ENCODE peak calls at places on chromosomes 6 and 20, in five cellular contexts. P, N, G, Y and B are unnamed samples.
A peak's percentile ranks its signal among the peaks of the same experiment; 100 is the strongest.

GRCh38 chr20:45337367-45338120 is 10.7 kb downstream of the SDC4 start:
- DNase-seq in Y (no peak), G (peak; percentile 91), P (no peak), N (peak; percentile 56), B (peak; percentile 77)

GRCh38 chr6:87925373-87926060 is 122.1 kb upstream of the SPACA1 start:
- DNase-seq in P (no peak), Y (no peak), G (no peak), N (peak; percentile 28), B (no peak)

GRCh38 chr6:139713911-139714527 is 339.6 kb upstream of the CITED2 start:
- DNase-seq in G (no peak), P (no peak), Y (peak; percentile 30), N (no peak), B (peak; percentile 12)

GRCh38 chr6:109892451-109893435 is 85.4 kb upstream of the GPR6 start:
- DNase-seq in Y (peak; percentile 31), N (peak; percentile 77), P (no peak), G (no peak), B (peak; percentile 59)

GRCh38 chr6:135920689-135921088 is 69.2 kb downstream of the PDE7B start:
- DNase-seq in G (no peak), Y (no peak), N (no peak), P (no peak), B (no peak)

GRCh38 chr20:46605978-46606816 is 45.1 kb downstream of the SLC13A3 start:
- DNase-seq in N (no peak), P (no peak), Y (no peak), G (no peak), B (no peak)

GRCh38 chr20:58976095-58976730 is 4.8 kb upstream of the NELFCD start:
- DNase-seq in N (no peak), Y (no peak), P (no peak), G (no peak), B (no peak)

GRCh38 chr20:46642944-46643343 is 8.3 kb downstream of the SLC13A3 start:
- DNase-seq in Y (no peak), P (no peak), G (no peak), N (no peak), B (no peak)

GRCh38 chr20:50133041-50133440 is 20.1 kb upstream of the UBE2V1 start:
- DNase-seq in N (no peak), Y (no peak), G (no peak), P (no peak), B (no peak)

GRCh38 chr6:131368077-131368911 is 204.7 kb upstream of the ARG1 start:
- DNase-seq in P (no peak), N (peak; percentile 80), Y (no peak), G (peak; percentile 77), B (peak; percentile 28)

GRCh38 chr6:108406943-108407342 is 112.1 kb downstream of the AFG1L start:
- DNase-seq in Y (no peak), N (no peak), G (no peak), P (no peak), B (peak; percentile 7)

GRCh38 chr20:32516985-32517873 is 67.9 kb downstream of the NOL4L start:
- DNase-seq in Y (no peak), P (no peak), G (peak; percentile 33), N (no peak), B (no peak)

GRCh38 chr6:136654086-136654485 is 103.9 kb upstream of the MAP7 start:
- DNase-seq in G (no peak), N (no peak), Y (no peak), P (no peak), B (no peak)

GRCh38 chr6:31144970-31145340 is 6.1 kb upstream of the PSORS1C2 start:
- DNase-seq in Y (no peak), G (no peak), N (no peak), P (no peak), B (no peak)

GRCh38 chr6:137817219-137817618 is 49.8 kb upstream of the TNFAIP3 start:
- DNase-seq in P (no peak), N (no peak), Y (no peak), G (no peak), B (no peak)

GRCh38 chr20:4666001-4666470 is 55.7 kb upstream of the PRND start:
- DNase-seq in Y (no peak), P (peak; percentile 92), N (no peak), G (peak; percentile 42), B (no peak)

GRCh38 chr20:40685349-40685748 is 3.7 kb downstream of the MAFB start:
- DNase-seq in Y (no peak), P (no peak), N (no peak), G (no peak), B (no peak)

GRCh38 chr6:24879351-24879750 is 56.4 kb downstream of the RIPOR2 start:
- DNase-seq in Y (no peak), P (no peak), G (no peak), N (no peak), B (no peak)

GRCh38 chr20:33647603-33648395 is 14.3 kb upstream of the C20orf144 start:
- DNase-seq in P (no peak), G (peak; percentile 55), N (peak; percentile 59), Y (no peak), B (no peak)

GRCh38 chr6:12748411-12748810 is 31.8 kb downstream of the PHACTR1 start:
- DNase-seq in N (no peak), P (no peak), Y (no peak), G (no peak), B (no peak)

GRCh38 chr6:148459228-148459627 is 116.6 kb downstream of the SASH1 start:
- DNase-seq in Y (no peak), N (no peak), G (no peak), P (no peak), B (no peak)

GRCh38 chr6:85015396-85015990 is 251.1 kb upstream of the TBX18 start:
- DNase-seq in G (peak; percentile 86), Y (peak; percentile 61), P (peak; percentile 41), N (peak; percentile 31), B (peak; percentile 82)

GRCh38 chr6:40733290-40733689 is 146.1 kb upstream of the LRFN2 start:
- DNase-seq in N (no peak), Y (peak; percentile 28), P (no peak), G (no peak), B (no peak)

GRCh38 chr6:121436966-121437756 is 1.7 kb downstream of the GJA1 start:
- DNase-seq in Y (peak; percentile 46), P (peak; percentile 69), G (peak; percentile 68), N (no peak), B (peak; percentile 64)

GRCh38 chr6:169619650-169620049 is 82.2 kb downstream of the WDR27 start:
- DNase-seq in N (no peak), Y (peak; percentile 31), P (no peak), G (no peak), B (no peak)

GRCh38 chr20:35984382-35984781 is 16.0 kb downstream of the CNBD2 start:
- DNase-seq in Y (no peak), G (no peak), N (no peak), P (no peak), B (no peak)

GRCh38 chr6:130708338-130708737 is 118.9 kb upstream of the SMLR1 start:
- DNase-seq in G (no peak), Y (no peak), P (no peak), N (no peak), B (peak; percentile 39)

GRCh38 chr6:21137708-21138358 is 455.7 kb upstream of the SOX4 start:
- DNase-seq in P (no peak), G (peak; percentile 37), N (no peak), Y (no peak), B (no peak)

GRCh38 chr20:50870572-50871161 is 60.6 kb downstream of the ADNP start:
- DNase-seq in N (no peak), G (peak; percentile 33), P (no peak), Y (no peak), B (peak; percentile 77)

GRCh38 chr6:137919512-137919823 is 52.4 kb downstream of the TNFAIP3 start:
- DNase-seq in G (no peak), P (no peak), Y (no peak), N (no peak), B (no peak)

GRCh38 chr6:90177544-90178293 is 118.9 kb downstream of the BACH2 start:
- DNase-seq in Y (no peak), G (no peak), N (no peak), P (no peak), B (no peak)

GRCh38 chr6:111791415-111791814 is 81.8 kb downstream of the FYN start:
- DNase-seq in Y (no peak), P (no peak), N (no peak), G (peak; percentile 50), B (no peak)

DNA sequence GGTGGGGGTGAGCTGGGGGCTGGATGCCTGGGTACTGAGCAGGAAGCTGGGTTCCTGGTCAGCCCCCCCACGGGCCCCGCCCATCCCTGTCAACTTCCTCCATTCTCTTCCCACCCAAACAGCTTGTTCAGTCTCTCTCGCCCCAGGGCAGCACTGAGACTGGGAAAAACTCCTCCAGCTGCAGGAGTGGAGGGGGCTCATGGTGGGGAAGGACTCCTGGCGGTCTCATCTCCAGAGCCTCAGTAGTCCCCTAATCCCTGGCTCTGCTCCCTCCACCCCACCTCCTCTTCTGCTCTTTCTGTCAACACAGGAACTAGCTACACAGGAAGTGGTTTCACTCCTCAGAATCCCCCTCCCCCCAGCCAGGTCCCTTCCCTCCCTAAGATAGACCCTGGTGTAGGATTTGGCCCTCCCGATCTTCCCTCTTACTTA is at the start of gene GPSM3:
- DNase-seq in N (peak; percentile 54), P (peak; percentile 91), G (peak; percentile 55), Y (no peak), B (no peak)
- H3K4me3 ChIP-seq in N (peak within 1 kb of the TSS; percentile 31), P (peak within 1 kb of the TSS; percentile 65), G (peak within 1 kb of the TSS; percentile 14), Y (no peak within 1 kb of the TSS), B (no peak within 1 kb of the TSS)

DNA sequence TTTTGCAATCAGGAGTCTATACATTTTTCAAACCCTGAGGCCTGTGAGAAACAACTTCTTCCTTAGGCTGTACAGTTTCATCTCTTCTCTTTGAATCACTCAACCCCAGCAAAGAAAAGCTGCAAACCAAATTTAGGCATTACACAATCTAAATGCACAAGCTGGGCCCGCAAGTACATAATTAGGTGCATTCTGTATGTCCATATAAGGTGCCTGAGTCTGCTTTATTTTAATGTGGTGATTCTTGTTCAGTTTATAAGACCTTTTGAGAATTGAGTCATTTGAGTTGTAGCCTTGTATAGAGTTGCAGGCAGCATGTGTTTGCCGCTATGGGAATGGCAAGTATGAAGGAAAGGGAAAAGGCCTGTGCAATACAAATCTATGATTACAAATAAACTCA is 709.6 kb upstream of the MARCKS start:
- DNase-seq in G (no peak), P (no peak), N (no peak), Y (no peak), B (no peak)
- H3K4me3 ChIP-seq in G (no peak overlapping the region), P (no peak overlapping the region), N (no peak overlapping the region), Y (no peak overlapping the region), B (no peak overlapping the region)

DNA sequence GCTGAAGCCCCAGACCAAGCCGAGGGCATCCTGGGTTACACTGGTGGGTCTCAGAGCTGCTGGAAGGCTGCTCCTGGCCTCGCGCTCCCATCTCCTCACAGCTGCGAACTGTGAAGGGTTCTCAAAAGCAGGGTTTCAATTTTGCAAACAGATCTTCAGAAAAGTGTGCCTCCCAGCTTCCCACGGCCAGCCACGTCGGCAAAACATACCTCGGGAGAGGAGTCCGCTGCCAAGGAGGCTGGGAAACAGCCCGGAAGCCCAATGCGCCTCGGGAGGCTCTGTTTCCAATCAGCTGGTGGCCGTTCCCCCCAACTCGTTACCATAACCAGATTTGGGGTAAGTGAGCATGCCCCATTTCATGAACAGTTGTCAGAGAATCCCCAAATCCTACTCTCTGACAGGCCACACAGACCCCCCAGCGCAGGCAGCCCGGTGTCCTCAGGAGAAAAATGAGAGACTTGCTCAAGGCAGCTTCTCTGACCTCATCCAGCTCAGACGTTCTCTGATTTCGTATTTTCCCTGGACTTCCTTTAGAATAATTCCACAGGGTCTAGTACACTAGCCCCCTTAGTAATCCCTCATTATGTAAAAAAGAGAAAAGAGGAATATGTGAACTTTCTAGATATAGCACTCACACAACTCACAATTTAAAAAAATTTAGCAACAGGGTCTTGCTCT is 98.4 kb downstream of the SNX5 start:
- DNase-seq in G (peak; percentile 63), P (no peak), Y (no peak), N (no peak), B (no peak)
- H3K4me3 ChIP-seq in G (no peak overlapping the region), P (no peak overlapping the region), Y (no peak overlapping the region), N (peak overlapping the region; percentile 15), B (no peak overlapping the region)

GRCh38 chr6:10528170-10528981 is 7.2 kb downstream of the GCNT2 start:
- DNase-seq in G (no peak), Y (peak; percentile 63), N (peak; percentile 74), P (peak; percentile 79), B (peak; percentile 70)
- H3K4me3 ChIP-seq in G (no peak overlapping the region), Y (peak overlapping the region; percentile 29), N (peak overlapping the region; percentile 37), P (peak overlapping the region; percentile 90), B (peak overlapping the region; percentile 12)